ENCODE peak calls at places on chromosomes 16 and 17, in seven cellular contexts. N is effector CD4-positive, alpha-beta T cell; A is aorta; W is activated naive CD4-positive, alpha-beta T cell treated with anti-CD3 and anti-CD28 coated beads for 36 hours; J is pulmonary artery endothelial cell; T is breast epithelium; U is right lobe of liver. Q is an unnamed sample.

GRCh38 chr17:15038656-15039055 is 226.5 kb downstream of the PMP22 start:
- DNase-seq in N (no peak), A (peak; percentile 25), W (no peak), J (no peak), T (no peak), U (no peak), Q (no peak)

GRCh38 chr17:40340880-40341807 is 23.4 kb downstream of the GJD3 start:
- DNase-seq in N (peak; percentile 90), A (peak; percentile 98), W (peak; percentile 91), J (no peak), T (peak; percentile 89), U (peak; percentile 95), Q (peak; percentile 87)

GRCh38 chr17:81898029-81898866 is 3.8 kb upstream of the NPB start:
- DNase-seq in N (no peak), A (no peak), W (no peak), J (no peak), T (no peak), U (no peak), Q (no peak)

GRCh38 chr16:22188595-22189442 is 17.3 kb upstream of the EEF2K start:
- DNase-seq in N (peak; percentile 55), A (peak; percentile 80), W (peak; percentile 80), J (peak; percentile 66), T (peak; percentile 65), U (peak; percentile 72), Q (peak; percentile 82)

GRCh38 chr17:49946964-49947584 is 21.9 kb upstream of the DLX4 start:
- DNase-seq in N (no peak), A (no peak), W (no peak), J (no peak), T (no peak), U (no peak), Q (no peak)

GRCh38 chr17:5971969-5972368 is 98.2 kb upstream of the WSCD1 start:
- DNase-seq in N (no peak), A (no peak), W (no peak), J (no peak), T (no peak), U (no peak), Q (no peak)

GRCh38 chr17:40538936-40539705 is 26.2 kb downstream of the CCR7 start:
- DNase-seq in N (no peak), A (peak; percentile 15), W (peak; percentile 18), J (no peak), T (no peak), U (no peak), Q (no peak)

GRCh38 chr16:59573528-59574271 is 839.6 kb upstream of the GOT2 start:
- DNase-seq in N (no peak), A (no peak), W (no peak), J (no peak), T (no peak), U (no peak), Q (no peak)

GRCh38 chr16:5430598-5430997 is 333.0 kb upstream of the EEF2KMT start:
- DNase-seq in N (no peak), A (no peak), W (no peak), J (no peak), T (no peak), U (no peak), Q (no peak)

GRCh38 chr16:78506372-78507193 is 407.1 kb downstream of the WWOX start:
- DNase-seq in N (no peak), A (no peak), W (no peak), J (no peak), T (no peak), U (no peak), Q (no peak)

GRCh38 chr16:84298376-84298899 is 3.8 kb downstream of the WFDC1 start:
- DNase-seq in N (no peak), A (no peak), W (no peak), J (no peak), T (no peak), U (no peak), Q (no peak)

GRCh38 chr16:89827383-89828198 is 684 bp upstream of the SPIRE2 start:
- DNase-seq in N (no peak), A (no peak), W (no peak), J (no peak), T (peak; percentile 75), U (peak; percentile 85), Q (peak; percentile 49)

GRCh38 chr17:28182559-28182958 is 136.4 kb upstream of the TMEM97 start:
- DNase-seq in N (no peak), A (no peak), W (no peak), J (no peak), T (no peak), U (no peak), Q (no peak)

GRCh38 chr17:28404812-28405570 is 1.0 kb downstream of the SLC46A1 start:
- DNase-seq in N (no peak), A (no peak), W (no peak), J (no peak), T (no peak), U (peak; percentile 94), Q (peak; percentile 86)

GRCh38 chr17:54180919-54181318 is 358.2 kb downstream of the KIF2B start:
- DNase-seq in N (no peak), A (no peak), W (no peak), J (no peak), T (no peak), U (no peak), Q (no peak)

GRCh38 chr17:63537991-63538692 is 12.1 kb upstream of the DCAF7 start:
- DNase-seq in N (no peak), A (peak; percentile 75), W (peak; percentile 13), J (no peak), T (peak; percentile 47), U (peak; percentile 30), Q (no peak)

GRCh38 chr16:27695161-27695560 is 145.2 kb downstream of the KATNIP start:
- DNase-seq in N (no peak), A (no peak), W (no peak), J (no peak), T (peak; percentile 35), U (no peak), Q (no peak)

GRCh38 chr17:76585048-76585648 is 512 bp downstream of the ST6GALNAC2 start:
- DNase-seq in N (no peak), A (peak; percentile 82), W (peak; percentile 16), J (no peak), T (no peak), U (peak; percentile 65), Q (peak; percentile 79)

GRCh38 chr17:30112794-30113193 is 3.8 kb upstream of the NSRP1 start:
- DNase-seq in N (no peak), A (no peak), W (no peak), J (no peak), T (no peak), U (no peak), Q (no peak)

GRCh38 chr17:76005263-76006149 is 4.9 kb downstream of the CDK3 start:
- DNase-seq in N (peak; percentile 81), A (peak; percentile 89), W (peak; percentile 95), J (peak; percentile 17), T (peak; percentile 76), U (peak; percentile 90), Q (peak; percentile 86)

GRCh38 chr17:37274432-37274831 is 101.4 kb upstream of the C17orf78 start:
- DNase-seq in N (no peak), A (no peak), W (no peak), J (no peak), T (no peak), U (no peak), Q (no peak)

GRCh38 chr16:27232061-27232841 is 28.9 kb downstream of the KDM8 start:
- DNase-seq in N (no peak), A (peak; percentile 78), W (peak; percentile 79), J (no peak), T (no peak), U (no peak), Q (no peak)

Q was measured in pancreas.